ENCODE peak calls at places on chromosomes 6 and 20, in nine cellular contexts. W is mesothelial cell of epicardium, S is GM19239, M is left ventricle myocardium superior, D is osteocyte, F is germinal center, U is AG08396, T is uterus, G is amniotic stem cell. E is an unnamed sample.

GRCh38 chr6:154399097-154399496 is 42.5 kb upstream of the IPCEF1 start:
- DNase-seq in S (no peak), U (no peak), T (no peak), W (no peak), F (no peak), G (no peak), M (no peak), D (no peak), E (no peak)

GRCh38 chr6:37979392-37980221 is 160.1 kb downstream of the ZFAND3 start:
- DNase-seq in F (no peak), W (no peak), D (no peak), U (no peak), S (no peak), T (no peak), M (no peak), G (no peak), E (no peak)

GRCh38 chr20:728022-728944 is 40.0 kb downstream of the SLC52A3 start:
- DNase-seq in S (peak), F (peak), G (no peak), W (peak), T (no peak), D (no peak), U (peak), M (peak), E (no peak)

GRCh38 chr20:23639490-23639958 is 1.8 kb upstream of the CST3 start:
- DNase-seq in U (no peak), W (no peak), S (no peak), M (no peak), F (no peak), T (no peak), D (peak), G (no peak), E (no peak)

GRCh38 chr20:16664031-16664430 is 65.8 kb upstream of the SNRPB2 start:
- DNase-seq in D (no peak), G (no peak), F (no peak), S (no peak), W (no peak), U (no peak), M (no peak), T (no peak), E (no peak)

GRCh38 chr20:17895641-17896246 is 72.8 kb downstream of the SNX5 start:
- DNase-seq in M (peak), U (peak), F (no peak), W (no peak), G (peak), D (no peak), T (peak), S (no peak), E (no peak)

GRCh38 chr20:16569218-16570153 is 3.8 kb downstream of the KIF16B start:
- DNase-seq in S (no peak), D (no peak), M (no peak), F (no peak), T (no peak), G (no peak), U (no peak), W (no peak), E (no peak)

GRCh38 chr6:44222987-44223470 is 366 bp upstream of the SLC29A1 start:
- DNase-seq in G (no peak), T (no peak), F (no peak), M (peak), W (no peak), D (no peak), S (no peak), U (peak), E (no peak)

GRCh38 chr6:150072201-150072600 is 3.3 kb upstream of the ULBP3 start:
- DNase-seq in W (no peak), D (no peak), S (no peak), T (no peak), G (no peak), F (no peak), U (peak), M (peak), E (no peak)